ENCODE peak calls at places on chromosomes 2 and 18, in six cellular contexts. P is PC-3, Y is neural progenitor cell, O is fibroblast of lung, U is A549, I is mammary epithelial cell. C is an unnamed sample.

GRCh38 chr2:189581354-189582139 is 961 bp upstream of the SLC40A1 start:
- DNase-seq in P (peak), I (no peak), O (no peak), Y (peak), U (no peak), C (peak)

GRCh38 chr2:36058953-36059352 is 296.6 kb upstream of the CRIM1 start:
- DNase-seq in P (peak), U (no peak), O (no peak), Y (no peak), I (peak), C (no peak)

GRCh38 chr18:31268985-31269406 is 49.0 kb upstream of the DSG1 start:
- DNase-seq in I (peak), U (no peak), O (no peak), Y (no peak), P (peak), C (no peak)

GRCh38 chr2:85911836-85912692 is 23.3 kb upstream of the ST3GAL5 start:
- DNase-seq in I (peak), O (peak), U (peak), Y (no peak), P (peak), C (peak)

GRCh38 chr2:24448811-24449210 is 42.2 kb upstream of the NCOA1 start:
- DNase-seq in U (no peak), Y (no peak), O (no peak), I (no peak), P (no peak), C (no peak)

GRCh38 chr18:34866310-34866709 is 156.2 kb downstream of the DTNA start:
- DNase-seq in I (no peak), Y (no peak), P (no peak), U (no peak), O (no peak), C (no peak)

GRCh38 chr2:73036779-73037165 is 34.7 kb downstream of the SFXN5 start:
- DNase-seq in I (no peak), P (no peak), O (no peak), U (no peak), Y (no peak), C (no peak)

GRCh38 chr2:154826827-154827226 is 128.3 kb downstream of the KCNJ3 start:
- DNase-seq in U (no peak), I (no peak), P (no peak), O (no peak), Y (no peak), C (no peak)

GRCh38 chr2:127917916-127918315 is 32.2 kb upstream of the AMMECR1L start:
- DNase-seq in I (no peak), U (no peak), O (peak), P (no peak), Y (no peak), C (no peak)

GRCh38 chr2:228819701-228820100 is 451.4 kb downstream of the PID1 start:
- DNase-seq in U (no peak), O (no peak), I (no peak), Y (no peak), P (peak), C (no peak)

GRCh38 chr2:197128897-197129296 is 181.7 kb downstream of the ANKRD44 start:
- DNase-seq in P (no peak), U (no peak), I (no peak), O (no peak), Y (no peak), C (no peak)

GRCh38 chr2:204250692-204251091 is 294.6 kb upstream of the PARD3B start:
- DNase-seq in P (no peak), Y (no peak), I (no peak), U (no peak), O (no peak), C (no peak)

GRCh38 chr2:231198291-231199173 is at the start of gene ARMC9:
- DNase-seq in P (peak), I (peak), U (peak), O (peak), Y (peak), C (peak)

GRCh38 chr2:240527153-240527750 is 30.5 kb downstream of the ANKMY1 start:
- DNase-seq in O (no peak), I (no peak), P (no peak), U (no peak), Y (no peak), C (no peak)

GRCh38 chr2:160242863-160243552 is 42.9 kb upstream of the ITGB6 start:
- DNase-seq in U (no peak), I (no peak), O (no peak), P (no peak), Y (no peak), C (no peak)

GRCh38 chr2:105754011-105754410 is 9.3 kb downstream of the NCK2 start:
- DNase-seq in U (no peak), O (no peak), Y (no peak), P (no peak), I (no peak), C (no peak)

GRCh38 chr2:204051476-204051875 is 114.9 kb downstream of the ICOS start:
- DNase-seq in Y (peak), P (peak), O (no peak), U (peak), I (no peak), C (no peak)

GRCh38 chr2:6793371-6793770 is 72.3 kb downstream of the CMPK2 start:
- DNase-seq in P (no peak), Y (no peak), I (no peak), O (peak), U (peak), C (peak)

GRCh38 chr2:207448006-207448405 is 81.8 kb upstream of the CREB1 start:
- DNase-seq in O (no peak), U (no peak), P (peak), I (no peak), Y (no peak), C (no peak)

GRCh38 chr2:130385709-130386108 is 29.9 kb downstream of the PTPN18 start:
- DNase-seq in Y (no peak), U (no peak), I (no peak), P (no peak), O (no peak), C (no peak)

GRCh38 chr18:77061291-77061945 is 71.2 kb downstream of the MBP start:
- DNase-seq in I (no peak), O (peak), P (no peak), Y (no peak), U (no peak), C (no peak)

GRCh38 chr2:71880846-71881610 is 266.6 kb downstream of the CYP26B1 start:
- DNase-seq in Y (no peak), I (peak), U (peak), P (peak), O (peak), C (no peak)

GRCh38 chr2:156908825-156909224 is 348.7 kb upstream of the GALNT5 start:
- DNase-seq in O (peak), I (peak), Y (no peak), U (no peak), P (peak), C (no peak)

GRCh38 chr2:64049633-64050220 is 30.5 kb upstream of the VPS54 start:
- DNase-seq in P (peak), I (peak), Y (peak), U (peak), O (peak), C (peak)

GRCh38 chr18:46173393-46174316 is 69.5 kb downstream of the HAUS1 start:
- DNase-seq in U (peak), P (peak), Y (peak), I (peak), O (peak), C (peak)

GRCh38 chr18:46171331-46171730 is 67.1 kb downstream of the HAUS1 start:
- DNase-seq in P (peak), O (no peak), Y (no peak), I (no peak), U (no peak), C (no peak)

GRCh38 chr18:46169464-46169941 is 65.3 kb downstream of the HAUS1 start:
- DNase-seq in P (peak), O (peak), Y (no peak), U (peak), I (peak), C (no peak)

GRCh38 chr18:46179306-46179705 is 75.1 kb downstream of the HAUS1 start:
- DNase-seq in U (no peak), Y (no peak), I (no peak), O (no peak), P (no peak), C (no peak)

GRCh38 chr18:46174317-46175039 is 70.3 kb downstream of the HAUS1 start:
- DNase-seq in Y (peak), O (peak), P (no peak), I (peak), U (no peak), C (peak)
- H3K4me2 ChIP-seq in Y (peak), O (peak), P (peak), I (peak), U (peak), C (peak)

GRCh38 chr2:119011910-119012209 is 69.9 kb downstream of the MARCO start:
- DNase-seq in Y (no peak), U (no peak), P (no peak), O (no peak), I (no peak), C (no peak)
- H3K4me2 ChIP-seq in Y (peak), U (peak), P (peak), O (no peak), I (no peak), C (peak)

GRCh38 chr2:201886504-201886903 is 80.2 kb downstream of the CDK15 start:
- DNase-seq in I (peak), U (peak), P (peak), O (no peak), Y (no peak), C (no peak)
- H3K4me2 ChIP-seq in I (no peak), U (no peak), P (no peak), O (no peak), Y (no peak), C (no peak)

DNA sequence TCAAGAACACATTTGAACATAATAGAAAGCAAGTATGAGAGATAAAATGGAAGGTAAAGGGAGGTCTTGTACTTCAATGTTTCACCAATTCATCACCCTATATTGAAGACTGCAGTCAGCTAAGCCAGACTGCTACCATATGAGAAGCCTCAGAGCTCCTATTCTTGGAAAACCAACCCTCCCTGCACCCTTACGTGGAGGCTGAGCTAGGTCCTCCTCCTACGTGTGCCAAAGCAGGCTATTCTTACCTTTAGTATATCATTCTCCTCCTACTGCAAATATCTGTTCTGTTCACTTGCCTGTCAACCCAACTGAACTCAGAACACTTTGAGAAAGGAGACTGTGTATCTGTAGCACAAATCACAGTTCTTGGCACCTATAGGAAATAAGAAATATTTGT is 255.8 kb upstream of the HNRNPA3 start:
- DNase-seq in P (no peak), U (no peak), I (no peak), O (no peak), Y (no peak), C (no peak)
- H3K4me2 ChIP-seq in P (no peak), U (no peak), I (no peak), O (no peak), Y (no peak), C (no peak)

GRCh38 chr18:32324173-32324572 is 134.3 kb downstream of the MEP1B start:
- DNase-seq in I (no peak), Y (no peak), P (no peak), O (peak), U (no peak), C (no peak)
- H3K4me2 ChIP-seq in I (peak), Y (no peak), P (no peak), O (no peak), U (no peak), C (no peak)

C was measured in hepatocyte.